ENCODE peak calls at places on chromosomes 2 and 18, in four cellular contexts. One of them, this sample, is unnamed.

GRCh38 chr18:50836521-50836957 is 16.7 kb upstream of the MRO start:
- DNase-seq in Karpas-422: peak
- DNase-seq in H7: no peak
- DNase-seq in nephron progenitor cell: no peak
- DNase-seq in this sample: no peak

GRCh38 chr2:98664323-98664722 is 55.9 kb downstream of the UNC50 start:
- DNase-seq in H7: no peak
- DNase-seq in Karpas-422: no peak
- DNase-seq in nephron progenitor cell: no peak
- DNase-seq in this sample: no peak

GRCh38 chr2:120654383-120655134 is 81.1 kb upstream of the GLI2 start:
- DNase-seq in nephron progenitor cell: no peak
- DNase-seq in Karpas-422: no peak
- DNase-seq in H7: peak
- DNase-seq in this sample: no peak

GRCh38 chr2:225598426-225598825 is 198.9 kb downstream of the NYAP2 start:
- DNase-seq in H7: no peak
- DNase-seq in Karpas-422: no peak
- DNase-seq in nephron progenitor cell: no peak
- DNase-seq in this sample: no peak

GRCh38 chr18:55587341-55588000 is 521 bp downstream of the TCF4 start:
- DNase-seq in nephron progenitor cell: peak
- DNase-seq in Karpas-422: peak
- DNase-seq in H7: peak
- DNase-seq in this sample: peak

GRCh38 chr2:271917-272316 is 7.2 kb downstream of the ACP1 start:
- DNase-seq in Karpas-422: no peak
- DNase-seq in H7: no peak
- DNase-seq in nephron progenitor cell: no peak
- DNase-seq in this sample: no peak

GRCh38 chr2:130762031-130762909 is 6.9 kb downstream of the AMER3 start:
- DNase-seq in nephron progenitor cell: no peak
- DNase-seq in H7: peak
- DNase-seq in Karpas-422: no peak
- DNase-seq in this sample: no peak

GRCh38 chr18:51006948-51007786 is 22.8 kb upstream of the SMAD4 start:
- DNase-seq in H7: peak
- DNase-seq in Karpas-422: no peak
- DNase-seq in nephron progenitor cell: no peak
- DNase-seq in this sample: no peak

This sample was measured in HEK293T.